ENCODE peak calls at places on chromosomes 4 and X, in four cellular contexts. One of them, this sample, is unnamed.

GRCh38 chr4:2457481-2458295 is 11.2 kb upstream of the RNF4 start:
- DNase-seq in IMR-90: no peak
- DNase-seq in left lung: no peak
- DNase-seq in H9: peak
- DNase-seq in this sample: no peak

GRCh38 chrX:107672955-107673378 is 44.7 kb downstream of the PRPS1 start:
- DNase-seq in IMR-90: peak
- DNase-seq in left lung: peak
- DNase-seq in H9: peak
- DNase-seq in this sample: peak

GRCh38 chrX:121456315-121456714 is 408.9 kb downstream of the GLUD2 start:
- DNase-seq in IMR-90: no peak
- DNase-seq in left lung: no peak
- DNase-seq in H9: no peak
- DNase-seq in this sample: no peak

GRCh38 chrX:132401935-132402334 is 86.9 kb downstream of the MBNL3 start:
- DNase-seq in IMR-90: peak
- DNase-seq in left lung: no peak
- DNase-seq in H9: no peak
- DNase-seq in this sample: no peak

GRCh38 chrX:3659761-3660160 is 53.7 kb downstream of the PRKX start:
- DNase-seq in IMR-90: peak
- DNase-seq in left lung: no peak
- DNase-seq in H9: no peak
- DNase-seq in this sample: no peak

GRCh38 chrX:48685416-48685815 is 1.8 kb downstream of the WAS start:
- DNase-seq in IMR-90: no peak
- DNase-seq in left lung: no peak
- DNase-seq in H9: no peak
- DNase-seq in this sample: no peak

GRCh38 chrX:8731579-8732395 is at the start of gene ANOS1:
- DNase-seq in IMR-90: no peak
- DNase-seq in left lung: peak
- DNase-seq in H9: peak
- DNase-seq in this sample: no peak

GRCh38 chr4:173170210-173170778 is 1.7 kb downstream of the GALNT7 start:
- DNase-seq in IMR-90: no peak
- DNase-seq in left lung: no peak
- DNase-seq in H9: no peak
- DNase-seq in this sample: no peak

GRCh38 chr4:5790546-5790857 is 79.5 kb downstream of the EVC start:
- DNase-seq in IMR-90: no peak
- DNase-seq in left lung: no peak
- DNase-seq in H9: no peak
- DNase-seq in this sample: no peak

GRCh38 chr4:17771284-17771908 is 10.0 kb downstream of the FAM184B start:
- DNase-seq in IMR-90: no peak
- DNase-seq in left lung: no peak
- DNase-seq in H9: no peak
- DNase-seq in this sample: no peak

GRCh38 chr4:149264093-149264733 is 551.4 kb downstream of the IQCM start:
- DNase-seq in IMR-90: peak
- DNase-seq in left lung: no peak
- DNase-seq in H9: peak
- DNase-seq in this sample: peak

GRCh38 chrX:109889289-109890006 is 113.5 kb upstream of the TMEM164 start:
- DNase-seq in IMR-90: peak
- DNase-seq in left lung: no peak
- DNase-seq in H9: no peak
- DNase-seq in this sample: no peak

GRCh38 chrX:42948723-42949122 is 170.8 kb upstream of the PPP1R2C start:
- DNase-seq in IMR-90: no peak
- DNase-seq in left lung: no peak
- DNase-seq in H9: no peak
- DNase-seq in this sample: no peak

GRCh38 chr4:154465085-154465484 is 26.5 kb downstream of the DCHS2 start:
- DNase-seq in IMR-90: no peak
- DNase-seq in left lung: no peak
- DNase-seq in H9: no peak
- DNase-seq in this sample: no peak

GRCh38 chr4:139950568-139950967 is 203.4 kb downstream of the MAML3 start:
- DNase-seq in IMR-90: no peak
- DNase-seq in left lung: no peak
- DNase-seq in H9: no peak
- DNase-seq in this sample: peak

GRCh38 chr4:7429601-7430078 is 5.1 kb downstream of the PSAPL1 start:
- DNase-seq in IMR-90: no peak
- DNase-seq in left lung: peak
- DNase-seq in H9: peak
- DNase-seq in this sample: no peak

GRCh38 chr4:182197611-182198010 is 45.6 kb upstream of the TENM3 start:
- DNase-seq in IMR-90: no peak
- DNase-seq in left lung: no peak
- DNase-seq in H9: no peak
- DNase-seq in this sample: no peak

GRCh38 chr4:154491341-154491679 is 289 bp downstream of the DCHS2 start:
- DNase-seq in IMR-90: peak
- DNase-seq in left lung: no peak
- DNase-seq in H9: no peak
- DNase-seq in this sample: no peak

GRCh38 chr4:11495291-11495690 is 66.6 kb upstream of the HS3ST1 start:
- DNase-seq in IMR-90: peak
- DNase-seq in left lung: no peak
- DNase-seq in H9: no peak
- DNase-seq in this sample: no peak

GRCh38 chr4:140252144-140252741 is 98.3 kb upstream of the MAML3 start:
- DNase-seq in IMR-90: no peak
- DNase-seq in left lung: no peak
- DNase-seq in H9: peak
- DNase-seq in this sample: no peak

GRCh38 chr4:38949416-38950051 is 81.9 kb downstream of the FAM114A1 start:
- DNase-seq in IMR-90: peak
- DNase-seq in left lung: no peak
- DNase-seq in H9: no peak
- DNase-seq in this sample: no peak

DNA sequence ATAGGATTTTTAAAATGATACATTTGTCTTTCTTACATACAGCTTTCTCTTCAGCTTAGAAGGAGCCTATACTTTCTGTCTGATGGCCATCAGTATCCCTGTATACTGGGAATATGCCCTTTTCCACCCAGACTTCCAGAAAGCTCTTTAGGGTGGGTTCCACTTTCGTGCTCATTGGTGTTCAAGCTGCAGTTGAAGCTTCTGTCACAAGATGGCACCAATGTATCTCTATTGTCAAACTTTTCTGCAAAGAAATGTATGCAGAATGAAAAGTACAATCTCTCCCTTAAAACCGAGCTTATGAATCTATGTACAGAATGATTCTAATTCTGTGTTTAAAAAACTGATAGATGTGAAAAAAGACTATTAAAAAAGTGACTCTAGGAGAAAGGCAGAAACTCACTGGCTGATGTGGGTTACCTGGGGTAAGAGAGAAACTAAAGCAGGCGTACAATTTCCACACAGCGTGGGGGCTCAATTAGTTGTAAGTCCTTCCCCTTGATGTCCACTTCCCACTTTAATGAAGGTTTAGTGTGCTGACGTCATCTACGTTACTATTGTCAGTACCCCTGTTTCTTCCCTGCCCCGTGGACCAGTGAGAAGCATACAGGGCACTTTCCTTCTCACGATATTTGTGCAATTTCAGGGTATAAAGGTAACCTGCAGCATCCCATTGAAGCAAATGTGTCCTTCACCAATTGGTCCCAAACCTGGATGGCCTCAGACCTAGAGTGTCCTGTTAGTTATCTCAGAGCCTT is 57.3 kb upstream of the TCEAL2 start:
- DNase-seq in IMR-90: peak
- DNase-seq in left lung: no peak
- DNase-seq in H9: no peak
- DNase-seq in this sample: peak
- TF ChIP-seq CTCF in IMR-90: peak
- TF ChIP-seq CTCF in left lung: peak
- TF ChIP-seq CTCF in H9: peak
- TF ChIP-seq CTCF in this sample: peak

DNA sequence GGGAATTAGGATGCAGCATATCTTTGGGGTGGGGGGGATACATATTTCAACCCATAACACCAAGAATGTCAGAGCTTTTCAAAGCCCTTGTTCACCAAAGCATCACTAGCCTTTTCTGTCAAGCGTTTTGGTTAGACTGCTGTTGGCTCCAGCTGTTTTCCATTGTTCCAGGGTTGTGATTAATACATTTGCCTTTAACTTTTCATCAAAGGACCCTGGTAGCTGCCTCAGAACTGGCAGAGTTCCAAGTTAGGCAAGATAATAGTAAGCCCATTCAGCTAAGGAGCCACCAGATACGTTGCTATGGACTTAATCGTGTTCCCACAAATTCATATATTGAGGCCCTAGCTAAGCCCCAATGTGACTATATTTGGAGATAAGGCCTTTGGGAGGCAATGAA is 37.1 kb downstream of the ENOPH1 start:
- DNase-seq in IMR-90: no peak
- DNase-seq in left lung: no peak
- DNase-seq in H9: no peak
- DNase-seq in this sample: no peak
- TF ChIP-seq CTCF in IMR-90: no peak
- TF ChIP-seq CTCF in left lung: no peak
- TF ChIP-seq CTCF in H9: no peak
- TF ChIP-seq CTCF in this sample: no peak

DNA sequence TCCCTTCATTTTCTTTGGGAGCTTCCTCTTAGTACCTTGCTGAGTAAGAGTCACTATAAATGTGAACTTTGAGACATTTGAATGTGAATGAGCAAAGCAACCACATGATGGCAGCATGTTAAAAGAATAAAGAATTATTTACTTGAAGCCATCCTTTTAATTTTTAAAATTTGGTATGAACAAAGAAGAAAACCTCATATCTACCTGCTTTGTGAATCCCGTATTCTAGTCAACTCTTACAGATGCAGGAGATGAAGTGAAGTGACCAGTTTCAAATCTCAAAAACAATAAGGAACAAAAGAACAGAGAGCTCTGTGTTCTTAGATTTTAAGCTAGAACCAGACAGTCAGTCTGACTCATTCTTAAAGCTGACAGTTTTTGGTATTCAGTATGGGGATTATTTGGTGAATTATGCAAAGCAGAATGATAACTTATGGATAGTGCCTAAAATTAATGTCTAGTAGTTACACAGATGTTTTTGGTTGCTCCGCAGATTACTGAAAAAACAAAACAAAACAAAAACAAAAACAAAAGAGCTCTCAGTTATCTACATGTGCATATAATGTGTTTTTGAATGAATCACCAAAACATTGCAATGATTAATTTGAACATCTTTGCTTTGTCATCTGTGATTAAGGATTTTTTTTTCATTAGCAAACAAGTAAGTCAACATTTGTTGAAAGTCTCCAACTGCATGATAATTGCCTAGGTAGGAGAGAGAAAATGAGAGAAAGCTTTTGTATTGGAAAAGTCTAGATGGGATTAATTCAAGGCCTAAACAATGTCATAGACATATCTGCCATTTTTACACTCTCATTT is 48.2 kb upstream of the H2AZ1 start:
- DNase-seq in IMR-90: peak
- DNase-seq in left lung: no peak
- DNase-seq in H9: no peak
- DNase-seq in this sample: peak
- TF ChIP-seq CTCF in IMR-90: peak
- TF ChIP-seq CTCF in left lung: peak
- TF ChIP-seq CTCF in H9: peak
- TF ChIP-seq CTCF in this sample: peak

GRCh38 chr4:68176500-68176899 is 46.8 kb upstream of the TMPRSS11F start:
- DNase-seq in IMR-90: no peak
- DNase-seq in left lung: no peak
- DNase-seq in H9: no peak
- DNase-seq in this sample: no peak
- TF ChIP-seq CTCF in IMR-90: no peak
- TF ChIP-seq CTCF in left lung: no peak
- TF ChIP-seq CTCF in H9: no peak
- TF ChIP-seq CTCF in this sample: no peak

GRCh38 chr4:37934609-37935008 is 25.6 kb upstream of the PTTG2 start:
- DNase-seq in IMR-90: no peak
- DNase-seq in left lung: no peak
- DNase-seq in H9: no peak
- DNase-seq in this sample: no peak

GRCh38 chr4:37934096-37934495 is 26.1 kb upstream of the PTTG2 start:
- DNase-seq in IMR-90: no peak
- DNase-seq in left lung: no peak
- DNase-seq in H9: no peak
- DNase-seq in this sample: no peak

GRCh38 chr4:37935026-37935425 is 25.2 kb upstream of the PTTG2 start:
- DNase-seq in IMR-90: no peak
- DNase-seq in left lung: no peak
- DNase-seq in H9: no peak
- DNase-seq in this sample: no peak

GRCh38 chr4:37938208-37938607 is 22.0 kb upstream of the PTTG2 start:
- DNase-seq in IMR-90: no peak
- DNase-seq in left lung: no peak
- DNase-seq in H9: no peak
- DNase-seq in this sample: no peak

DNA sequence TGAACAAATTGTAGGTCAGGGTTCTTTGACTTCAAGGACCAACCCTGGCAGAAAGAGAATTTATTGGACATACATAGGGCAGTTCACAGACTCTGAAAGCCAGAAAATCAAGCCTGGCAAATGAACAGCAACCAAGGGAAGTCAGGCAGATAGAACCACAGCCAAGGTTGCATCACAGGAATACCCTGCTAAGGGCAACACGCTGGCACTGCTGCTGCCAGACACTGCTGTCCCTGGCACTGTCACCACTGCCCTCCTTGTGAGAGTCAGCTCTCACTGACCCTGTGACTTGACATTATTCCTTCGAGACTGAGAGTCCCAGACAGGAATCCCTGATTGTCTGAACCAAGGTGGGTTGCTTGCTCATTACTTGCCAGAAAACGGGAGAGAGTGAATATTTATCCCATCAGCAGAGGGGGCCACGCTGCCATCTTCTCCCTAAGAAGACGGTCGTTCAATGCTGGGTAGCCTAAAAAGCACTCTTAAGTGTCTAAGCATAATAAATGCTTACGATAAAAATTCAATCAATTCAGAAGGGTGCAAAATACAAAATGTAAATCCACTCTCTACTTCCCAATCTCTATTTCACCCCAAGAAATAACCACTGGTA is 23.2 kb upstream of the PTTG2 start:
- DNase-seq in IMR-90: no peak
- DNase-seq in left lung: no peak
- DNase-seq in H9: no peak
- DNase-seq in this sample: no peak
- TF ChIP-seq CTCF in IMR-90: no peak
- TF ChIP-seq CTCF in left lung: no peak
- TF ChIP-seq CTCF in H9: peak
- TF ChIP-seq CTCF in this sample: no peak

This sample was measured in GM13977.